ENCODE peak calls at places on chromosomes 11 and 22, in seven cellular contexts. A, Z, G, C, L, X and Y are unnamed samples.

GRCh38 chr22:49450521-49450920 is 377.2 kb downstream of the BRD1 start:
- DNase-seq in A (no peak), Z (no peak), G (no peak), C (no peak), L (no peak), X (no peak), Y (no peak)

GRCh38 chr11:17528181-17528691 is 16.0 kb downstream of the USH1C start:
- DNase-seq in A (peak), Z (no peak), G (peak), C (peak), L (peak), X (peak), Y (no peak)

GRCh38 chr11:396511-396947 is 2.5 kb downstream of the PKP3 start:
- DNase-seq in A (peak), Z (no peak), G (no peak), C (no peak), L (no peak), X (no peak), Y (no peak)

GRCh38 chr11:108453207-108453835 is 14.0 kb downstream of the C11orf65 start:
- DNase-seq in A (no peak), Z (no peak), G (no peak), C (no peak), L (no peak), X (no peak), Y (no peak)

GRCh38 chr11:40188848-40189247 is 1270.6 kb downstream of the LRRC4C start:
- DNase-seq in A (no peak), Z (no peak), G (no peak), C (no peak), L (no peak), X (no peak), Y (no peak)

GRCh38 chr11:134659882-134660281 is 247.8 kb upstream of the B3GAT1 start:
- DNase-seq in A (no peak), Z (no peak), G (no peak), C (no peak), L (no peak), X (no peak), Y (no peak)

GRCh38 chr22:22753526-22754267 is 109.3 kb downstream of the GGTLC2 start:
- DNase-seq in A (peak), Z (peak), G (peak), C (peak), L (peak), X (peak), Y (no peak)

GRCh38 chr22:41862160-41862529 is 29.2 kb downstream of the SREBF2 start:
- DNase-seq in A (peak), Z (no peak), G (no peak), C (peak), L (peak), X (no peak), Y (no peak)

GRCh38 chr11:69637956-69638871 is 2.7 kb upstream of the CCND1 start:
- DNase-seq in A (peak), Z (peak), G (peak), C (no peak), L (peak), X (no peak), Y (no peak)

GRCh38 chr11:100676901-100677300 is 10.2 kb upstream of the ARHGAP42 start:
- DNase-seq in A (peak), Z (peak), G (no peak), C (no peak), L (no peak), X (no peak), Y (no peak)

GRCh38 chr11:116194156-116194904 is 578.5 kb downstream of the BUD13 start:
- DNase-seq in A (no peak), Z (no peak), G (no peak), C (no peak), L (no peak), X (no peak), Y (no peak)

GRCh38 chr11:88410636-88411035 is 73.1 kb upstream of the CTSC start:
- DNase-seq in A (no peak), Z (no peak), G (peak), C (no peak), L (no peak), X (no peak), Y (no peak)

GRCh38 chr11:17154409-17155159 is 53.2 kb downstream of the PIK3C2A start:
- DNase-seq in A (no peak), Z (no peak), G (no peak), C (no peak), L (peak), X (no peak), Y (peak)

GRCh38 chr11:8267280-8267679 is 3.6 kb upstream of the LMO1 start:
- DNase-seq in A (no peak), Z (no peak), G (no peak), C (no peak), L (no peak), X (no peak), Y (no peak)

GRCh38 chr11:66687831-66688281 is 10.2 kb upstream of the RBM4B start:
- DNase-seq in A (no peak), Z (no peak), G (no peak), C (no peak), L (no peak), X (no peak), Y (no peak)

GRCh38 chr22:16866167-16866566 is 41.0 kb upstream of the XKR3 start:
- DNase-seq in A (no peak), Z (no peak), G (no peak), C (no peak), L (no peak), X (no peak), Y (no peak)

GRCh38 chr11:109929308-109929707 is 163.9 kb upstream of the ZC3H12C start:
- DNase-seq in A (no peak), Z (no peak), G (no peak), C (no peak), L (no peak), X (no peak), Y (no peak)